ENCODE peak calls at places on chromosomes 5 and 9, in four cellular contexts. One of them, this sample, is unnamed.

GRCh38 chr9:16023466-16023865 is 470.6 kb downstream of the CCDC171 start:
- DNase-seq in mesendoderm: no peak
- DNase-seq in H9: no peak
- DNase-seq in IMR-90: peak
- DNase-seq in this sample: no peak

GRCh38 chr5:141914154-141914743 is 9.4 kb upstream of the DELE1 start:
- DNase-seq in H9: peak
- DNase-seq in mesendoderm: peak
- DNase-seq in IMR-90: no peak
- DNase-seq in this sample: peak

GRCh38 chr5:35282805-35283204 is 52.5 kb upstream of the PRLR start:
- DNase-seq in H9: no peak
- DNase-seq in IMR-90: no peak
- DNase-seq in mesendoderm: no peak
- DNase-seq in this sample: no peak

GRCh38 chr9:72592501-72593403 is 71.3 kb downstream of the TMC1 start:
- DNase-seq in H9: peak
- DNase-seq in mesendoderm: peak
- DNase-seq in IMR-90: peak
- DNase-seq in this sample: peak

GRCh38 chr9:88049677-88050307 is 75.5 kb upstream of the CDK20 start:
- DNase-seq in mesendoderm: peak
- DNase-seq in IMR-90: no peak
- DNase-seq in H9: peak
- DNase-seq in this sample: no peak

GRCh38 chr9:126880947-126881332 is 20.5 kb downstream of the ZBTB34 start:
- DNase-seq in IMR-90: no peak
- DNase-seq in mesendoderm: no peak
- DNase-seq in H9: no peak
- DNase-seq in this sample: no peak

GRCh38 chr5:134252671-134253070 is 26.8 kb upstream of the PPP2CA start:
- DNase-seq in H9: no peak
- DNase-seq in IMR-90: peak
- DNase-seq in mesendoderm: no peak
- DNase-seq in this sample: peak

GRCh38 chr9:131264231-131264630 is 12.1 kb downstream of the FAM78A start:
- DNase-seq in IMR-90: no peak
- DNase-seq in mesendoderm: no peak
- DNase-seq in H9: peak
- DNase-seq in this sample: no peak

GRCh38 chr9:15416880-15417279 is 5.8 kb upstream of the SNAPC3 start:
- DNase-seq in H9: peak
- DNase-seq in mesendoderm: peak
- DNase-seq in IMR-90: peak
- DNase-seq in this sample: peak

GRCh38 chr9:129666575-129666974 is 1.1 kb downstream of the PRRX2 start:
- DNase-seq in IMR-90: no peak
- DNase-seq in H9: no peak
- DNase-seq in mesendoderm: no peak
- DNase-seq in this sample: no peak

GRCh38 chr5:1707467-1707866 is 92.2 kb downstream of the MRPL36 start:
- DNase-seq in IMR-90: no peak
- DNase-seq in mesendoderm: no peak
- DNase-seq in H9: no peak
- DNase-seq in this sample: no peak

GRCh38 chr5:1208743-1209551 is 7.6 kb downstream of the SLC6A19 start:
- DNase-seq in mesendoderm: no peak
- DNase-seq in IMR-90: no peak
- DNase-seq in H9: no peak
- DNase-seq in this sample: peak

GRCh38 chr5:168076561-168076991 is 214.9 kb upstream of the WWC1 start:
- DNase-seq in mesendoderm: peak
- DNase-seq in H9: peak
- DNase-seq in IMR-90: peak
- DNase-seq in this sample: peak

GRCh38 chr9:20562051-20562450 is 60.2 kb downstream of the MLLT3 start:
- DNase-seq in H9: no peak
- DNase-seq in mesendoderm: no peak
- DNase-seq in IMR-90: peak
- DNase-seq in this sample: peak

GRCh38 chr9:75739884-75740611 is 150.4 kb upstream of the PCSK5 start:
- DNase-seq in mesendoderm: no peak
- DNase-seq in H9: no peak
- DNase-seq in IMR-90: no peak
- DNase-seq in this sample: no peak

GRCh38 chr5:174378116-174378874 is 332.8 kb downstream of the NSG2 start:
- DNase-seq in H9: no peak
- DNase-seq in IMR-90: no peak
- DNase-seq in mesendoderm: no peak
- DNase-seq in this sample: no peak

GRCh38 chr5:96709152-96709821 is 47.1 kb downstream of the CAST start:
- DNase-seq in mesendoderm: no peak
- DNase-seq in H9: no peak
- DNase-seq in IMR-90: peak
- DNase-seq in this sample: peak

GRCh38 chr5:114153392-114153791 is 208.5 kb upstream of the KCNN2 start:
- DNase-seq in IMR-90: no peak
- DNase-seq in H9: no peak
- DNase-seq in mesendoderm: no peak
- DNase-seq in this sample: no peak

GRCh38 chr5:74951855-74952254 is 85.7 kb upstream of the FAM169A start:
- DNase-seq in IMR-90: no peak
- DNase-seq in H9: no peak
- DNase-seq in mesendoderm: no peak
- DNase-seq in this sample: peak

GRCh38 chr9:104362912-104363472 is 141.1 kb upstream of the OR13F1 start:
- DNase-seq in H9: no peak
- DNase-seq in IMR-90: no peak
- DNase-seq in mesendoderm: no peak
- DNase-seq in this sample: no peak

GRCh38 chr5:123997354-123998215 is 485.6 kb downstream of the CSNK1G3 start:
- DNase-seq in mesendoderm: peak
- DNase-seq in H9: no peak
- DNase-seq in IMR-90: peak
- DNase-seq in this sample: peak

GRCh38 chr9:107020040-107020530 is 157.1 kb downstream of the ZNF462 start:
- DNase-seq in H9: no peak
- DNase-seq in mesendoderm: peak
- DNase-seq in IMR-90: peak
- DNase-seq in this sample: peak

GRCh38 chr9:7592321-7593319 is 207.0 kb downstream of the DMAC1 start:
- DNase-seq in H9: peak
- DNase-seq in IMR-90: no peak
- DNase-seq in mesendoderm: peak
- DNase-seq in this sample: no peak

GRCh38 chr5:107376546-107377276 is 294.0 kb downstream of the EFNA5 start:
- DNase-seq in H9: no peak
- DNase-seq in mesendoderm: peak
- DNase-seq in IMR-90: peak
- DNase-seq in this sample: peak

GRCh38 chr5:150993836-150994412 is 26.5 kb upstream of the GPX3 start:
- DNase-seq in H9: no peak
- DNase-seq in mesendoderm: no peak
- DNase-seq in IMR-90: no peak
- DNase-seq in this sample: no peak

GRCh38 chr5:150987746-150988145 is 32.6 kb upstream of the GPX3 start:
- DNase-seq in H9: no peak
- DNase-seq in mesendoderm: no peak
- DNase-seq in IMR-90: no peak
- DNase-seq in this sample: no peak

GRCh38 chr5:150989695-150990094 is 30.7 kb upstream of the GPX3 start:
- DNase-seq in mesendoderm: peak
- DNase-seq in IMR-90: no peak
- DNase-seq in H9: peak
- DNase-seq in this sample: no peak

GRCh38 chr5:150992705-150993104 is 27.7 kb upstream of the GPX3 start:
- DNase-seq in mesendoderm: no peak
- DNase-seq in H9: no peak
- DNase-seq in IMR-90: no peak
- DNase-seq in this sample: no peak

DNA sequence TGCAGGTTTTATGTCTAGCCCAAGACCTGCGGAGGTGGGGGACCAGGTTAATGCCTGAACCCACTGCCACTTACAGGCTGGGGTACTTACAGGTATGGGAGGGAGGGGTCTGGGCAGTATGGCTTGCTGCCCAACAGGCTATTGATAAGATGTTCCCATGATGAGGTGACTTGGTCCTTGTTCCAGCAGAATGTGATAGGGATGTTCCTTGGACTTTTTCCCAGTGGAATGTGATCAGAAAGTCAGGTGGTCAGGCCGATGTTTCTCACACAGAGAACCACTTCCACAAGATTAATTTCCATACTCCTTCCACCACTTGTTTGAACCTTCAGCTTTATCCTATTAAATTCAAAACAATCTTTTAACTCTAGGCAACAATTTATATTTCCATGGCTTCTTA is 27.0 kb upstream of the GPX3 start:
- DNase-seq in IMR-90: no peak
- DNase-seq in mesendoderm: no peak
- DNase-seq in H9: no peak
- DNase-seq in this sample: no peak
- H2AK5ac ChIP-seq in IMR-90: no peak
- H2AK5ac ChIP-seq in mesendoderm: no peak
- H2AK5ac ChIP-seq in H9: no peak
- H2AK5ac ChIP-seq in this sample: no peak

DNA sequence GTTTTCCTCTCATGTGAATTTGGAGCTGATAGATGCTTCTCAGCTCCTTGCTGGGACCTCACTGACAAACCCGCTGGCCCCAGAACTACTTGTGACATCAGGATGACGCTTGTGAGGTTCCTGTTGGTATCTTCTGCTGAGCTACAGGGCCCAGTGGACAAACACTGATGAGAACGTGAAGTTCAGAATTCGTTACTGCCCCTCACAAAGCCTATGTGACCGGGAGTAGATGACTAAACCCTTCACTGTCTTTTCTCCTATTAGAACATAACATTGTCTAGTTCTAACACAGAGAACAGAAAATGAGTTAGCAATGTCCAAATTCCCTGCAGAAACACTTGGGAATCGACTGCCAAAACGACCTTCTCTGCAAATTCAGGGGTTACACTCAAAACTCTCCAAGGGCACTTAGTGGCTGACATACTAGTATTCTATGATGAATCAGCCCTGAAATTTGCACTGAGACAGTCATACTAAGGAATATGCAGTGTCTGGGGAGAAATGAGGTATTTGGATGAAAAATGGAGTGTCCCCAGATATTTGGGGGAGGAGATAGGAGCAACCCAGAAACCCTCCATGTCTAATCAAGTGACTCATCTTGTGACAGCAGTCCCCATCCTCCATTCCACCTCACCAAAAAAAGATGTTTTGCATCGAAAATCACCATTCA is 143.2 kb upstream of the TRIM32 start:
- DNase-seq in IMR-90: peak
- DNase-seq in mesendoderm: no peak
- DNase-seq in H9: no peak
- DNase-seq in this sample: no peak
- H3K4me2 ChIP-seq in IMR-90: no peak
- H3K4me2 ChIP-seq in mesendoderm: no peak
- H3K4me2 ChIP-seq in H9: no peak
- H3K4me2 ChIP-seq in this sample: no peak

DNA sequence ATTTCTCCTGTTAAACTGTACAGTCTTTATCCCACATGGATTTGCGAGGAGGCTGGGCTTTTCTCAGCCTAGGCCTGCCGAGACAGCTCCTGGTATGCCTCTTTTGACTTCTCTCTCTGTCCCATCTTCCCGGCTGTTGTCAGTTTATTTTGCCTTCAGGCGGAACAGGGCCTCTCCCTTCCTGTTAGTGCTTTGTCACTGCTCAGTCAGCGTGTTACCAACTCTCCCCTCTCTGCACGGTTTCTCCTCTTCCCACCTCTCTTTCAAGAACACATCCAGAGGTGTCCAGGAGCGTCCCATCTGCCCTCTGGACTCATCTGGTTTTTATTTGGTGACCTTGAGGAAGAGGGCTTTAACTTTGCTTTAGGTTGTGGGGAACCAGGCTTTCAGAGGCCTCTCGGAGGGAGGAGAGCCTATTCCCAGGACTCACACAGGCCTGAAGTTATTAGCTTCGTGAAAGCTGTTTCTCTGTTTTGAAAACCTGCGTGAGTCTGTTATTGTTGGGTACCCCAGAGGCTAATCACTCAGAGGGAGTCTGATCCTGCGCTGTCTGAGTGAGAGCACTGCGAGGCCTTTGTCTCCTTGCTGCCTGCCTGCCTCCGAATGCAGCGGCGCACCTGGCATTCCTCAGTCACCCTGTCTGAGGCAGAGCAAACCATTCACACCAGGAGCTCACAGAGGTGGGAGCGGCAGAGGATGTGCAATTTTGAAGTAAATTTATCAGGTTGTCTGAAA is 234.4 kb upstream of the MPDZ start:
- DNase-seq in mesendoderm: peak
- DNase-seq in H9: peak
- DNase-seq in IMR-90: no peak
- DNase-seq in this sample: peak
- H2BK120ac ChIP-seq in mesendoderm: no peak
- H2BK120ac ChIP-seq in H9: no peak
- H2BK120ac ChIP-seq in IMR-90: no peak
- H2BK120ac ChIP-seq in this sample: peak

DNA sequence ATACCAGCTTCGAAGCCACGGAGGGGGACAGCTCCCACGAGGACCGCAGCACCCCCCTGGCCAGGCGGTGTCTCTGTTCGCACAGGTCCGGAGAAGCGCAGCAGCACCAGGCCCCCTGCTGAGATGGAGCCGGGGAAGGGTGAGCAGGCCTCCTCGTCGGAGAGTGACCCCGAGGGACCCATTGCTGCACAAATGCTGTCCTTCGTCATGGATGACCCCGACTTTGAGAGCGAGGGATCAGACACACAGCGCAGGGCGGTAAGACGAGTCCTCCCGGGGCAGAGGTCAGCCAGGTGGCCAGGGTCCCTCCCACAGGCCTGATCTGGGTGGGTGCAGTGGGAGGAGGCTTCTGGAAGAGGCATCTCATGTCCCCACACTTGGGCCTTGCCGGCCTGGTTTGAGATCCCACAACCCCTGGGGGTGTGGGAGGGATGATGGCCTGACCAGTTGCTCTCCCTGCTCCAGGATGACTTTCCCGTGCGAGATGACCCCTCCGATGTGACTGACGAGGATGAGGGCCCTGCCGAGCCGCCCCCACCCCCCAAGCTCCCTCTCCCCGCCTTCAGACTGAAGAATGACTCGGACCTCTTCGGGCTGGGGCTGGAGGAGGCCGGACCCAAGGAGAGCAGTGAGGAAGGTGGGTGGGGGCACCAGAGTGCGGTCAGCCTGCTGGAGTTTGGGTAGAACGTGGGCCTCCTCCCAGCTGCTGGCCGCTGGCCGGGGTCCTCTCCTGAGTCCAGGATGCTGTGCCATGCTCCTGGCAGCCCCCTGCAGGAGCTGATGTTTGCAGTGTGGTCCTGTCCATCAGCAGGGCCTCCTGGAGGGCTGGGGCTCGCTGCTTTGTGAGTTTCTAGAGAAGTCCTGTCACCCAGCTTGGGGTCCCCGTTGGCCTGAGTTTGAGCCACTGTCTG is 2.8 kb upstream of the AJM1 start:
- DNase-seq in mesendoderm: no peak
- DNase-seq in IMR-90: no peak
- DNase-seq in H9: no peak
- DNase-seq in this sample: no peak
- H2AK5ac ChIP-seq in mesendoderm: no peak
- H2AK5ac ChIP-seq in IMR-90: no peak
- H2AK5ac ChIP-seq in H9: no peak
- H2AK5ac ChIP-seq in this sample: peak

This sample was measured in mesenchymal stem cell.